ENCODE peak calls at places on chromosome 19, in ten cellular contexts. B is BJ; P is cardiac muscle cell; A is heart left ventricle; Z is fibroblast of lung; L is uterus; Q is cardiac fibroblast; X is CD8-positive, alpha-beta T cell; N is fibroblast of pulmonary artery; K is H1. F is an unnamed sample.

GRCh38 chr19:54399189-54399588 is 16.1 kb upstream of the TTYH1 start:
- DNase-seq in B (no peak), P (no peak), A (no peak), Z (no peak), L (no peak), Q (no peak), X (no peak), N (no peak), K (no peak), F (no peak)

GRCh38 chr19:27971071-27971470 is 1241.9 kb downstream of the UQCRFS1 start:
- DNase-seq in B (no peak), P (peak; percentile 3), A (no peak), Z (no peak), L (no peak), Q (peak; percentile 7), X (no peak), N (peak; percentile 6), K (peak; percentile 58), F (no peak)

GRCh38 chr19:18735324-18735723 is 51.8 kb downstream of the CRTC1 start:
- DNase-seq in B (no peak), P (no peak), A (no peak), Z (no peak), L (no peak), Q (no peak), X (no peak), N (no peak), K (no peak), F (no peak)

GRCh38 chr19:11722414-11722813 is 16.3 kb downstream of the ZNF823 start:
- DNase-seq in B (no peak), P (no peak), A (no peak), Z (no peak), L (no peak), Q (peak; percentile 15), X (no peak), N (no peak), K (no peak), F (no peak)

GRCh38 chr19:19137556-19138109 is 645 bp downstream of the TMEM161A start:
- DNase-seq in B (no peak), P (peak; percentile 25), A (no peak), Z (no peak), L (peak; percentile 26), Q (no peak), X (no peak), N (peak; percentile 12), K (no peak), F (no peak)

GRCh38 chr19:6765738-6766356 is 1.4 kb downstream of the SH2D3A start:
- DNase-seq in B (no peak), P (no peak), A (no peak), Z (no peak), L (no peak), Q (no peak), X (peak; percentile 19), N (no peak), K (peak; percentile 88), F (no peak)

GRCh38 chr19:40663712-40664692 is 26.4 kb downstream of the NUMBL start:
- DNase-seq in B (no peak), P (no peak), A (no peak), Z (no peak), L (peak; percentile 68), Q (peak; percentile 30), X (no peak), N (no peak), K (no peak), F (peak; percentile 17)

GRCh38 chr19:54266133-54266532 is 9.1 kb upstream of the LILRB5 start:
- DNase-seq in B (no peak), P (peak; percentile 81), A (peak; percentile 65), Z (peak; percentile 62), L (peak; percentile 42), Q (peak; percentile 76), X (peak; percentile 73), N (peak; percentile 75), K (peak; percentile 66), F (peak; percentile 73)

GRCh38 chr19:47021536-47022139 is 2.0 kb downstream of the NPAS1 start:
- DNase-seq in B (no peak), P (no peak), A (no peak), Z (no peak), L (no peak), Q (no peak), X (no peak), N (no peak), K (no peak), F (no peak)

GRCh38 chr19:43768273-43769050 is 12.3 kb downstream of the KCNN4 start:
- DNase-seq in B (no peak), P (peak; percentile 36), A (no peak), Z (no peak), L (no peak), Q (no peak), X (no peak), N (no peak), K (no peak), F (peak; percentile 33)

GRCh38 chr19:35994868-35995654 is at the start of gene SDHAF1:
- DNase-seq in B (peak; percentile 54), P (peak; percentile 96), A (peak; percentile 97), Z (peak; percentile 91), L (peak; percentile 97), Q (peak; percentile 93), X (peak; percentile 96), N (peak; percentile 93), K (peak; percentile 77), F (peak; percentile 98)

GRCh38 chr19:37594982-37595382 is 306 bp downstream of the ZNF540 start:
- DNase-seq in B (no peak), P (peak; percentile 67), A (peak; percentile 70), Z (no peak), L (peak; percentile 57), Q (no peak), X (peak; percentile 60), N (no peak), K (no peak), F (peak; percentile 66)

DNA sequence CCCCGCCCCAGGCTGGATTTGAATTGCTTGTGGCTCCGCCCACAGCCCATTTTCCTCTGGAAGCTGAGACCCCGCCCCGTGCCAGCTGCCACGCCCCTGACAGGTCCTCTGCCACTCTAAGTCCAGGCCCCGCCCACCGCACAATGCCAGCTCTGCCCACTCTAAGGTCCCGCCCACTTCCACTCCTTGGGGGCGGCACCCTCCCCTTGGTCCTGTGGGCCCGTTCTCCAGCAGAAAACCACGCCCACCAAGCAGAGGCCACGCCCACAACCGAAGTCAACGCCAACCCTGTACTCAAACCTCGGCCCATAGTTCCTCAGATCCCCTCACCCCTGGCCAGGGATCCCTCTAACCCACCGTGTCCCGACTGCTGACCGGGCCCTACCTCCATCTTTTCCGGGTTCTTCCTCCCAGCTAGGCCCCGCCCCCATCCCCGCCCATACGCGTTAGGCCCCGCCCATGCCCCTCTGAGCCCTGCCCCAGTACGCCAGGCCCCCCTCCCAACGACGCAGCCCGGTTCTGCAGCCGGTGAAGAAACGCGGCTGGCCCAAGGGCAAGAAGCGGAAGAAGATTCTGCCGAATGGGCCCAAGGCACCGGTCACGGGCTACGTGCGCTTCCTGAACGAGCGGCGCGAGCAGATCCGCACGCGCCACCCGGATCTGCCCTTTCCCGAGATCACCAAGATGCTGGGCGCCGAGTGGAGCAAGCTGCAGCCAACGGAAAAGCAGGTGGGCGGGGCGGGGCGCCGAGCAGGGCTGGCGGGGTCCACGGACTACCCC is 1.3 kb downstream of the HMG20B start:
- DNase-seq in B (peak; percentile 70), P (peak; percentile 95), A (peak; percentile 76), Z (peak; percentile 93), L (peak; percentile 71), Q (peak; percentile 97), X (peak; percentile 69), N (peak; percentile 97), K (peak; percentile 97), F (peak; percentile 77)
- H3K4me3 ChIP-seq in B (peak overlapping the region; percentile 75), P (peak overlapping the region; percentile 87), A (peak overlapping the region; percentile 97), Z (peak overlapping the region; percentile 70), L (peak overlapping the region; percentile 89), Q (peak overlapping the region; percentile 95), X (peak overlapping the region; percentile 65), N (peak overlapping the region; percentile 88), K (peak overlapping the region; percentile 85), F (peak overlapping the region; percentile 100)

GRCh38 chr19:48637948-48638830 is 1.0 kb upstream of the DBP start:
- DNase-seq in B (peak; percentile 59), P (peak; percentile 99), A (peak; percentile 90), Z (peak; percentile 97), L (peak; percentile 85), Q (peak; percentile 93), X (peak; percentile 78), N (peak; percentile 98), K (peak; percentile 82), F (peak; percentile 77)
- TF ChIP-seq CTCF in B (peak; percentile 34), P (peak; percentile 17), A (no peak), Z (no peak), L (no peak), Q (no peak), X (no peak), N (peak; percentile 3), K (no peak), F (no peak)

GRCh38 chr19:42123765-42124164 is 8.5 kb downstream of the POU2F2 start:
- DNase-seq in B (no peak), P (no peak), A (no peak), Z (no peak), L (no peak), Q (no peak), X (no peak), N (no peak), K (no peak), F (no peak)
- H3K4me3 ChIP-seq in B (no peak overlapping the region), P (no peak overlapping the region), A (no peak overlapping the region), Z (no peak overlapping the region), L (no peak overlapping the region), Q (no peak overlapping the region), X (no peak overlapping the region), N (no peak overlapping the region), K (no peak overlapping the region), F (no peak overlapping the region)

GRCh38 chr19:29664753-29665214 is 477 bp upstream of the PLEKHF1 start:
- DNase-seq in B (no peak), P (no peak), A (no peak), Z (no peak), L (no peak), Q (no peak), X (no peak), N (no peak), K (no peak), F (no peak)
- TF ChIP-seq CTCF in B (no peak), P (no peak), A (peak; percentile 45), Z (no peak), L (peak; percentile 13), Q (no peak), X (no peak), N (no peak), K (no peak), F (peak; percentile 45)

GRCh38 chr19:3055741-3056453 is 6.4 kb downstream of the TLE5 start:
- DNase-seq in B (no peak), P (no peak), A (no peak), Z (no peak), L (peak; percentile 41), Q (no peak), X (no peak), N (no peak), K (no peak), F (no peak)
- H3K4me3 ChIP-seq in B (no peak overlapping the region), P (no peak overlapping the region), A (no peak overlapping the region), Z (no peak overlapping the region), L (no peak overlapping the region), Q (no peak overlapping the region), X (no peak overlapping the region), N (no peak overlapping the region), K (no peak overlapping the region), F (no peak overlapping the region)

GRCh38 chr19:49915271-49915670 is 13.7 kb upstream of the ATF5 start:
- DNase-seq in B (no peak), P (no peak), A (no peak), Z (no peak), L (no peak), Q (no peak), X (no peak), N (no peak), K (no peak), F (no peak)
- TF ChIP-seq CTCF in B (peak; percentile 4), P (peak; percentile 19), A (no peak), Z (no peak), L (no peak), Q (peak; percentile 29), X (no peak), N (peak; percentile 18), K (no peak), F (no peak)

GRCh38 chr19:2047076-2047448 is 4.0 kb downstream of the MKNK2 start:
- DNase-seq in B (no peak), P (no peak), A (no peak), Z (no peak), L (no peak), Q (no peak), X (no peak), N (no peak), K (no peak), F (no peak)
- H3K4me3 ChIP-seq in B (no peak overlapping the region), P (no peak overlapping the region), A (no peak overlapping the region), Z (no peak overlapping the region), L (no peak overlapping the region), Q (no peak overlapping the region), X (no peak overlapping the region), N (peak overlapping the region; percentile 5), K (no peak overlapping the region), F (peak overlapping the region; percentile 96)